ENCODE peak calls at places on chromosomes 7 and 10, in four cellular contexts. One of them, this sample, is unnamed.

GRCh38 chr10:112201334-112201733 is 17.8 kb upstream of the GPAM start:
- DNase-seq in fibroblast of mammary gland: no peak
- DNase-seq in NT2/D1: no peak
- DNase-seq in lung microvascular endothelial cell: no peak
- DNase-seq in this sample: no peak

GRCh38 chr10:121154846-121155245 is 303.7 kb downstream of the WDR11 start:
- DNase-seq in fibroblast of mammary gland: no peak
- DNase-seq in NT2/D1: no peak
- DNase-seq in lung microvascular endothelial cell: no peak
- DNase-seq in this sample: peak; percentile 35

GRCh38 chr10:111089293-111089692 is 12.5 kb downstream of the ADRA2A start:
- DNase-seq in fibroblast of mammary gland: no peak
- DNase-seq in NT2/D1: no peak
- DNase-seq in lung microvascular endothelial cell: no peak
- DNase-seq in this sample: no peak

GRCh38 chr7:122316467-122317394 is 12.2 kb upstream of the FEZF1 start:
- DNase-seq in fibroblast of mammary gland: no peak
- DNase-seq in NT2/D1: no peak
- DNase-seq in lung microvascular endothelial cell: no peak
- DNase-seq in this sample: no peak

GRCh38 chr7:139691253-139691781 is 86.5 kb downstream of the HIPK2 start:
- DNase-seq in fibroblast of mammary gland: peak; percentile 67
- DNase-seq in NT2/D1: no peak
- DNase-seq in lung microvascular endothelial cell: no peak
- DNase-seq in this sample: no peak

GRCh38 chr10:49296826-49297225 is 2.1 kb upstream of the C10orf71 start:
- DNase-seq in fibroblast of mammary gland: no peak
- DNase-seq in NT2/D1: no peak
- DNase-seq in lung microvascular endothelial cell: no peak
- DNase-seq in this sample: no peak

GRCh38 chr10:123796736-123797135 is 94.9 kb downstream of the CPXM2 start:
- DNase-seq in fibroblast of mammary gland: no peak
- DNase-seq in NT2/D1: no peak
- DNase-seq in lung microvascular endothelial cell: no peak
- DNase-seq in this sample: no peak

GRCh38 chr7:77674878-77675277 is 21.4 kb upstream of the RSBN1L start:
- DNase-seq in fibroblast of mammary gland: peak; percentile 65
- DNase-seq in NT2/D1: no peak
- DNase-seq in lung microvascular endothelial cell: no peak
- DNase-seq in this sample: no peak

GRCh38 chr10:5582736-5583135 is 58.0 kb downstream of the CALML3 start:
- DNase-seq in fibroblast of mammary gland: no peak
- DNase-seq in NT2/D1: no peak
- DNase-seq in lung microvascular endothelial cell: no peak
- DNase-seq in this sample: peak; percentile 20

GRCh38 chr10:33133557-33133956 is 175.5 kb upstream of the ITGB1 start:
- DNase-seq in fibroblast of mammary gland: no peak
- DNase-seq in NT2/D1: no peak
- DNase-seq in lung microvascular endothelial cell: no peak
- DNase-seq in this sample: no peak

GRCh38 chr7:153934048-153934447 is 118.2 kb upstream of the DPP6 start:
- DNase-seq in fibroblast of mammary gland: no peak
- DNase-seq in NT2/D1: no peak
- DNase-seq in lung microvascular endothelial cell: no peak
- DNase-seq in this sample: no peak

GRCh38 chr7:83457022-83457892 is 191.7 kb downstream of the SEMA3E start:
- DNase-seq in fibroblast of mammary gland: peak; percentile 3
- DNase-seq in NT2/D1: no peak
- DNase-seq in lung microvascular endothelial cell: no peak
- DNase-seq in this sample: no peak

GRCh38 chr7:48365010-48365409 is 193.8 kb downstream of the ABCA13 start:
- DNase-seq in fibroblast of mammary gland: peak; percentile 17
- DNase-seq in NT2/D1: no peak
- DNase-seq in lung microvascular endothelial cell: no peak
- DNase-seq in this sample: no peak

GRCh38 chr7:84247591-84247990 is 53.0 kb upstream of the SEMA3A start:
- DNase-seq in fibroblast of mammary gland: peak; percentile 81
- DNase-seq in NT2/D1: no peak
- DNase-seq in lung microvascular endothelial cell: no peak
- DNase-seq in this sample: no peak

GRCh38 chr10:86368046-86368445 is 1.5 kb upstream of the GRID1 start:
- DNase-seq in fibroblast of mammary gland: no peak
- DNase-seq in NT2/D1: no peak
- DNase-seq in lung microvascular endothelial cell: no peak
- DNase-seq in this sample: no peak

GRCh38 chr10:123614888-123615287 is 51.3 kb upstream of the GPR26 start:
- DNase-seq in fibroblast of mammary gland: peak; percentile 38
- DNase-seq in NT2/D1: peak; percentile 80
- DNase-seq in lung microvascular endothelial cell: peak; percentile 72
- DNase-seq in this sample: peak; percentile 79

GRCh38 chr7:28729276-28729675 is 228.9 kb downstream of the TRIL start:
- DNase-seq in fibroblast of mammary gland: no peak
- DNase-seq in NT2/D1: no peak
- DNase-seq in lung microvascular endothelial cell: no peak
- DNase-seq in this sample: no peak